ENCODE peak calls at places on chromosomes 1 and 21, in six cellular contexts. H is heart right ventricle, L is mesendoderm, P is gastrocnemius medialis, Z is GM23338, R is right atrium auricular region. J is an unnamed sample. For H3K27me3, H3K36me3 and H3K4me1, the result is how much of the 10 kb centered on the place peaks cover.

GRCh38 chr1:238439483-238439882 is 548.8 kb upstream of the ZP4 start:
- DNase-seq in H (no peak), L (peak), P (no peak), Z (no peak), R (no peak), J (no peak)

GRCh38 chr1:212412374-212412773 is 2.3 kb downstream of the PACC1 start:
- DNase-seq in H (no peak), L (no peak), P (no peak), Z (no peak), R (no peak), J (no peak)

GRCh38 chr1:202576816-202577215 is 133.4 kb downstream of the SYT2 start:
- DNase-seq in H (no peak), L (no peak), P (no peak), Z (no peak), R (no peak), J (no peak)

GRCh38 chr1:204150702-204151561 is 912 bp downstream of the ETNK2 start:
- DNase-seq in H (no peak), L (peak), P (no peak), Z (peak), R (peak), J (no peak)

GRCh38 chr1:110192541-110192940 is 17.6 kb upstream of the KCNC4 start:
- DNase-seq in H (no peak), L (no peak), P (no peak), Z (no peak), R (no peak), J (no peak)

GRCh38 chr1:54010415-54011117 is 7.4 kb downstream of the LDLRAD1 start:
- DNase-seq in H (no peak), L (no peak), P (no peak), Z (no peak), R (peak), J (no peak)

GRCh38 chr1:63645301-63645700 is 52.1 kb downstream of the PGM1 start:
- DNase-seq in H (no peak), L (no peak), P (no peak), Z (no peak), R (no peak), J (no peak)

GRCh38 chr21:38295997-38296764 is 39.4 kb downstream of the KCNJ15 start:
- DNase-seq in H (peak), L (no peak), P (no peak), Z (peak), R (no peak), J (no peak)

GRCh38 chr1:178451529-178451928 is 45.2 kb downstream of the CLEC20A start:
- DNase-seq in H (no peak), L (peak), P (no peak), Z (no peak), R (no peak), J (no peak)

GRCh38 chr1:198449727-198450433 is 90.6 kb downstream of the ATP6V1G3 start:
- DNase-seq in H (no peak), L (no peak), P (no peak), Z (no peak), R (no peak), J (no peak)

GRCh38 chr1:201675143-201675542 is 136.2 kb downstream of the NAV1 start:
- DNase-seq in H (peak), L (no peak), P (no peak), Z (no peak), R (no peak), J (no peak)

GRCh38 chr1:168348146-168348709 is 67.6 kb downstream of the TBX19 start:
- DNase-seq in H (no peak), L (no peak), P (no peak), Z (peak), R (no peak), J (no peak)

GRCh38 chr1:17485280-17485679 is 45.8 kb upstream of the RCC2 start:
- DNase-seq in H (no peak), L (peak), P (no peak), Z (peak), R (no peak), J (no peak)

GRCh38 chr1:213231795-213232231 is 180.8 kb downstream of the RPS6KC1 start:
- DNase-seq in H (no peak), L (peak), P (no peak), Z (peak), R (no peak), J (no peak)

GRCh38 chr1:198937231-198938031 is 298.6 kb downstream of the PTPRC start:
- DNase-seq in H (peak), L (peak), P (peak), Z (peak), R (peak), J (no peak)

GRCh38 chr1:29933110-29933509 is 696.8 kb downstream of the PTPRU start:
- DNase-seq in H (no peak), L (peak), P (no peak), Z (no peak), R (no peak), J (no peak)

GRCh38 chr1:228093050-228093906 is 9.8 kb downstream of the C1orf35 start:
- DNase-seq in H (no peak), L (no peak), P (no peak), Z (no peak), R (no peak), J (no peak)

GRCh38 chr1:219324171-219324570 is 150.5 kb downstream of the LYPLAL1 start:
- DNase-seq in H (no peak), L (no peak), P (no peak), Z (no peak), R (no peak), J (no peak)

GRCh38 chr1:219323426-219323825 is 149.7 kb downstream of the LYPLAL1 start:
- DNase-seq in H (no peak), L (no peak), P (no peak), Z (no peak), R (no peak), J (no peak)

GRCh38 chr1:219326843-219327242 is 153.2 kb downstream of the LYPLAL1 start:
- DNase-seq in H (no peak), L (no peak), P (no peak), Z (no peak), R (no peak), J (no peak)

GRCh38 chr1:219324629-219325367 is 151.1 kb downstream of the LYPLAL1 start:
- DNase-seq in H (no peak), L (no peak), P (no peak), Z (no peak), R (no peak), J (no peak)

DNA sequence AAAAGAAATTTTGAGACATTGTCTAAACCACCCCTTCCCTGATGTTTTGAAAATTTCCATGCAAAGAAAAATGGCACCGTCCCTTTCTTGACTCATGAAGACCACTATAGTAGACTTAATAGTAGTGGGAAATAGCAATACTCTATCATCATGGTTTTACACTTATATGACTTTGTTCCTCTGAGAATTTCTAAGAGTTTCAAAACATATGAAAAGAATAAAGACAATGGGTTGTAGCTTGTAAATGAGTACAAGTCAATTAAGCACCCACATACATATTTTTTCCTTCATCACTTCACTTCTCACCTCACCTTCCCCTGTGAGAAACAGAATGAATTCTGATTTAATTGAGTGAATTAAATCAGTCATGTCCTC is 151.7 kb downstream of the LYPLAL1 start:
- DNase-seq in H (no peak), L (no peak), P (no peak), Z (no peak), R (no peak), J (no peak)
- H3K27me3 ChIP-seq in H (under half), L (under half), P (under half), Z (under half), R (under half), J (under half)

GRCh38 chr1:35847935-35848565 is 35.0 kb upstream of the AGO1 start:
- DNase-seq in H (no peak), L (no peak), P (no peak), Z (no peak), R (no peak), J (no peak)

GRCh38 chr1:35850716-35851115 is 32.3 kb upstream of the AGO1 start:
- DNase-seq in H (no peak), L (no peak), P (no peak), Z (no peak), R (no peak), J (no peak)

GRCh38 chr1:35850051-35850450 is 33.0 kb upstream of the AGO1 start:
- DNase-seq in H (no peak), L (peak), P (no peak), Z (peak), R (no peak), J (no peak)

GRCh38 chr1:35852241-35852640 is 30.8 kb upstream of the AGO1 start:
- DNase-seq in H (no peak), L (no peak), P (no peak), Z (no peak), R (no peak), J (no peak)

DNA sequence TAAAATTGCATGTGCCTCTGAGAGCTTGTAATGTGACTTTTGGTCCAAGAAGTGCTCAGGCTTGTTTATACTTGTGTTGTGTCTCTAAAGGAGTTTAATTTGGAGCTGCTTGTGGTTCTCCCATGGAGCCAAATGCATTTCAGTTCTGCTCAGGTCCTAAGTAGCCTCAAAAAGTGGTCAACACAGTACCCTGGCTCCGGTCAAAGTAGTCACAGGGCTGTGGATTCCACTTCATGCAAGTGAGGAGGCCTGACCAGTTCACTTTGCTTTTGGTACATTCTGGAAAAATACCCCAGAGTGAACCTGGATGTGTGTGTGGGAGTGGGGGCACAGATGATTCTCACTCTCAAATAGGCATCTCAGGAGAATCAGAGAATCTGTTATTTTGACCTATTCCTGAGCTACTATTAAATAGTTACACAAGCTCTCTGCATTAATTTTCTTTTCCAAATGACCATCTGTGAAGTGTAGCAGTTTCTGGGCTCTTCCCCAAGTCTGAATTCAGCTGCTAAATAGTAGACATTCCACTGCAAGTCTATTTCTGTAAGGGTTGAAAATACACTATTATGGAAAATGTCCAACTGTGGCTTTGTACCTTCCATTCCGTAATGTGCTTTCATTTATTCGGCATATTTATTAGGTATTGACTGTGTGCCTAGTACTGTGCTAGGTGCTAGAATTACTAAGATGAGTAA is 31.7 kb upstream of the AGO1 start:
- DNase-seq in H (no peak), L (no peak), P (no peak), Z (no peak), R (no peak), J (no peak)
- H3K36me3 ChIP-seq in H (half or more), L (under half), P (under half), Z (under half), R (under half), J (under half)

GRCh38 chr1:162144268-162144667 is 74.8 kb downstream of the NOS1AP start:
- DNase-seq in H (no peak), L (no peak), P (no peak), Z (no peak), R (no peak), J (no peak)

GRCh38 chr1:162142968-162143367 is 73.5 kb downstream of the NOS1AP start:
- DNase-seq in H (no peak), L (no peak), P (no peak), Z (no peak), R (no peak), J (no peak)

GRCh38 chr1:162145280-162145965 is 75.9 kb downstream of the NOS1AP start:
- DNase-seq in H (no peak), L (peak), P (no peak), Z (peak), R (no peak), J (no peak)

GRCh38 chr1:162145966-162146696 is 76.6 kb downstream of the NOS1AP start:
- DNase-seq in H (no peak), L (peak), P (no peak), Z (no peak), R (no peak), J (no peak)

DNA sequence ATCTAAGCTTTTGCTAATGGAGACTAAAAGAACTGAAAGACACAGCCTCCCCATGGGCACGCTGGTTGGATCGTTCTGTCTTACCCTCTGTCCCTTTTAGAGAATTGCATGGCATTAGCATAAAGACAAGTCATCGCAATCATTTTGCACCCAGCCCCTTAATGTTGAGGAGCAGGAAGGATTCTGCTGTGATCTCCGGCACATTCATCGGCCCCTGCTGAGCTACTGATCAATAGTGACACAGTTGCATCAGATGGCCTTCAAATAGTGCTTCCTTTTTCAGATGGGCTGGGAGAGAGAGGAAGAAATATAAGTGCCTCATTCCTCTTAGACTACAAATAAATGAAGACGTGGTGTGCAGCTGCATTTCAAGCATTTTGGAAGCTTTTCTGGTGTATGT is 75.4 kb downstream of the NOS1AP start:
- DNase-seq in H (no peak), L (peak), P (no peak), Z (peak), R (no peak), J (no peak)
- H3K4me1 ChIP-seq in H (under half), L (under half), P (under half), Z (under half), R (under half), J (under half)

GRCh38 chr1:6210606-6211355 is 4.9 kb downstream of the RNF207 start:
- DNase-seq in H (no peak), L (no peak), P (no peak), Z (no peak), R (no peak), J (no peak)
- H3K27me3 ChIP-seq in H (under half), L (under half), P (under half), Z (under half), R (under half), J (under half)

GRCh38 chr1:32830092-32830852 is 12.8 kb downstream of the S100PBP start:
- DNase-seq in H (no peak), L (no peak), P (no peak), Z (no peak), R (no peak), J (no peak)
- H3K36me3 ChIP-seq in H (half or more), L (under half), P (under half), Z (half or more), R (half or more), J (under half)

DNA sequence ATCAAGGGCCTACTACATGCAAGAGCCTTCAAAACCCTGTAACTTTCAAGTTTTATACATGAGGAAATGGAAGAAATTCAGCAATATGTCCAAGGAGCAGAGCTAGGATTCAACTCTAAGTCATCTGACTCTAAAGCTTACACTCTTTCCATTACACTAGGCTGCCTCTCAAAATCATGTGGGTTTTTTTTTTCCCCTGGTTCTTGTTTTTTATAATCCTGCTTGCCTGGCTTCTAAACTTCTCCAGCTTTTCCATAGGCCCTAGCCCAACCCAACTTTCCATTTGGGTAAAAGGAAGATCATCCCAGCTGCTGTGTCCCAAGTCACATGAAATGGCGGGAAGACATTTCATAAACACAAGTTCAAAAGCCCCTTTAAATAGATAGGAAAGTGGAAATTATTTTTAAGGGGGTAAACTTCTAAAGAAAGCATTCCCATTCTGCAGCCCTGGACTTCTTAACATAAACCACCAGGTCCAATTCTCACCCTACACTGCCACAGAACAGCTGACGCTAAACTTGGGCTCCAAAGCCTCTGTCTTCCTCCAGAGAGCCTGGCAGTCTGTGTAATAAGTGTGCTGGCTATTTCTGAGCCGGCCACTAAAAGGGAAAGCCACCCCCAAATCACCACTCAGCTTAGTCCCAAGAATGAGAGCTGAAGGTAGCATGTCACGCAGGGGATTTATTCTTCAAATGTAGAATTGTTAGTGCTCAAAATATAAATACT is 46.9 kb downstream of the ITPKB start:
- DNase-seq in H (no peak), L (no peak), P (no peak), Z (no peak), R (no peak), J (no peak)
- H3K4me1 ChIP-seq in H (half or more), L (under half), P (half or more), Z (under half), R (half or more), J (half or more)

GRCh38 chr1:3250624-3251023 is 181.6 kb downstream of the PRDM16 start:
- DNase-seq in H (no peak), L (no peak), P (no peak), Z (no peak), R (no peak), J (no peak)
- H3K27me3 ChIP-seq in H (under half), L (under half), P (under half), Z (under half), R (under half), J (under half)

GRCh38 chr1:243217401-243217800 is 37.7 kb downstream of the CEP170 start:
- DNase-seq in H (no peak), L (no peak), P (no peak), Z (no peak), R (no peak), J (no peak)
- H3K36me3 ChIP-seq in H (half or more), L (under half), P (under half), Z (under half), R (under half), J (under half)

GRCh38 chr1:1921459-1921862 is 2.4 kb upstream of the TMEM52 start:
- DNase-seq in H (no peak), L (no peak), P (no peak), Z (no peak), R (no peak), J (no peak)
- H3K4me1 ChIP-seq in H (under half), L (under half), P (under half), Z (under half), R (under half), J (under half)

DNA sequence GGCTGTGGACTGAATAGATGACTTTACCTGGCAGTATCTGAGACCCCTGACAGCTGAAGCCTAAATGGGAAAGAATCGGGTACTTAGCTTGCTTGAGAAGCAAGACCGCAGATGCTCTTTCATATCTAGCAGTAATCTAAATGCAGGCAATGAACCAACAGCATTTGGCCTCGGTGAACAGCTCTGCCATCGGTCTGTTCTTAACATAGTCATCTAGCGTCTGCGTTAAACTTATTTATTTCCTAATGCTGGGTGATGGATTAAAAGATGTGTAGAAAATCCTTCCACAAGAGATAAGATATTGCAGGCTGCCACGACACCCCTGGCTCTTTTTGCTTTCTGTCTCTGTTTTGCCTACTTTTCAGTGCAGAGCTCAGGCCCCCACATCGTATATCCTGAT is 463.6 kb downstream of the CAMTA1 start:
- DNase-seq in H (no peak), L (no peak), P (no peak), Z (no peak), R (no peak), J (no peak)
- H3K27me3 ChIP-seq in H (under half), L (under half), P (under half), Z (under half), R (under half), J (under half)